ENCODE peak calls at places on chromosomes 2 and 18, in seven cellular contexts. A is NCI-H460; U is ACHN; D is C1 segment of cervical spinal cord; E is GM12865; Y is stimulated activated CD8-positive, alpha-beta memory T cell treated with anti-CD3 and anti-CD28 coated beads, Interleukin-7, amount 100 ng/mL, for 1 hour; S is NAMALWA. B is an unnamed sample.

GRCh38 chr2:54598347-54599325 is 124.8 kb upstream of the EML6 start:
- DNase-seq in E (no peak), D (no peak), S (no peak), Y (no peak), U (no peak), A (no peak), B (no peak)

GRCh38 chr2:189131986-189132385 is 47.6 kb downstream of the COL5A2 start:
- DNase-seq in A (no peak), Y (no peak), U (no peak), D (no peak), E (no peak), S (no peak), B (no peak)

GRCh38 chr18:11178951-11179549 is 29.7 kb upstream of the PIEZO2 start:
- DNase-seq in E (no peak), U (no peak), D (no peak), S (no peak), Y (no peak), A (no peak), B (no peak)

GRCh38 chr2:136378712-136379595 is 261.0 kb upstream of the CXCR4 start:
- DNase-seq in D (no peak), E (peak), A (peak), Y (peak), S (peak), U (peak), B (peak)

GRCh38 chr2:170817247-170817998 is 736 bp downstream of the GAD1 start:
- DNase-seq in E (peak), S (no peak), A (no peak), D (no peak), Y (no peak), U (peak), B (peak)

GRCh38 chr18:64332851-64333250 is 184.0 kb upstream of the LINC00305 start:
- DNase-seq in E (no peak), A (no peak), U (no peak), S (no peak), Y (no peak), D (no peak), B (no peak)

GRCh38 chr2:10908195-10908594 is 3.5 kb upstream of the KCNF1 start:
- DNase-seq in E (no peak), D (no peak), S (no peak), Y (no peak), U (no peak), A (no peak), B (peak)

GRCh38 chr18:50218432-50219197 is 23.7 kb upstream of the MYO5B start:
- DNase-seq in Y (peak), D (no peak), U (peak), A (peak), S (peak), E (peak), B (peak)

GRCh38 chr2:139214806-139215205 is 434.6 kb upstream of the NXPH2 start:
- DNase-seq in S (no peak), Y (no peak), U (no peak), D (no peak), E (no peak), A (no peak), B (no peak)

GRCh38 chr2:233832414-233832813 is 21.9 kb downstream of the HJURP start:
- DNase-seq in Y (no peak), A (no peak), D (no peak), U (no peak), S (no peak), E (no peak), B (no peak)

GRCh38 chr18:4510709-4511108 is 55.6 kb upstream of the DLGAP1 start:
- DNase-seq in E (peak), D (no peak), Y (no peak), S (no peak), U (no peak), A (no peak), B (peak)

GRCh38 chr2:74915743-74916142 is 42.7 kb upstream of the POLE4 start:
- DNase-seq in A (no peak), E (peak), S (no peak), D (no peak), Y (no peak), U (no peak), B (no peak)

GRCh38 chr18:12278153-12278764 is 24.1 kb downstream of the CIDEA start:
- DNase-seq in S (peak), Y (no peak), A (no peak), U (no peak), D (no peak), E (peak), B (peak)

GRCh38 chr2:176325732-176326131 is 56.5 kb downstream of the MTX2 start:
- DNase-seq in D (no peak), E (no peak), Y (no peak), S (no peak), A (no peak), U (peak), B (peak)

GRCh38 chr2:239772721-239773120 is 252.4 kb downstream of the NDUFA10 start:
- DNase-seq in U (no peak), Y (no peak), D (no peak), S (no peak), E (no peak), A (no peak), B (no peak)

GRCh38 chr2:150491943-150492342 is 4.5 kb upstream of the RND3 start:
- DNase-seq in Y (no peak), E (no peak), A (peak), U (no peak), S (no peak), D (no peak), B (no peak)

GRCh38 chr2:104321800-104322164 is 532.1 kb upstream of the POU3F3 start:
- DNase-seq in Y (no peak), D (no peak), U (no peak), S (no peak), A (no peak), E (no peak), B (no peak)

GRCh38 chr2:23330214-23330613 is 54.8 kb upstream of the KLHL29 start:
- DNase-seq in A (peak), U (peak), E (peak), Y (no peak), D (no peak), S (peak), B (peak)

GRCh38 chr2:182324665-182325064 is 102.2 kb downstream of the PDE1A start:
- DNase-seq in D (no peak), Y (no peak), A (peak), E (no peak), U (peak), S (no peak), B (no peak)

GRCh38 chr2:101190753-101191516 is 39.8 kb upstream of the TBC1D8 start:
- DNase-seq in S (no peak), U (no peak), Y (no peak), D (no peak), A (no peak), E (no peak), B (no peak)

GRCh38 chr2:196534533-196534932 is 105.0 kb upstream of the CCDC150 start:
- DNase-seq in U (no peak), Y (no peak), S (no peak), E (no peak), A (no peak), D (no peak), B (no peak)

GRCh38 chr2:197125000-197125399 is 185.6 kb downstream of the ANKRD44 start:
- DNase-seq in E (no peak), S (no peak), D (no peak), U (no peak), Y (no peak), A (no peak), B (no peak)

GRCh38 chr18:62288669-62289016 is 36.5 kb upstream of the TNFRSF11A start:
- DNase-seq in A (no peak), U (no peak), D (no peak), S (peak), E (peak), Y (no peak), B (no peak)